ENCODE peak calls at places on chromosomes 6 and 20, in four cellular contexts. One of them, this sample, is unnamed.

GRCh38 chr6:90284236-90284744 is 12.4 kb downstream of the BACH2 start:
- DNase-seq in RWPE1: peak; percentile 92
- DNase-seq in stimulated activated naive CD8-positive, alpha-beta T cell treated with anti-CD3 and anti-CD28 coated beads, Interleukin-15, Interleukin-2, amounts not matched to agents 100 U/mL and 50 U/mL, for 24 hours: peak; percentile 66
- DNase-seq in HTR-8/SVneo: peak; percentile 68
- DNase-seq in this sample: no peak

GRCh38 chr6:8180327-8181161 is 78.2 kb upstream of the EEF1E1 start:
- DNase-seq in HTR-8/SVneo: peak; percentile 75
- DNase-seq in stimulated activated naive CD8-positive, alpha-beta T cell treated with anti-CD3 and anti-CD28 coated beads, Interleukin-15, Interleukin-2, amounts not matched to agents 100 U/mL and 50 U/mL, for 24 hours: no peak
- DNase-seq in RWPE1: peak; percentile 68
- DNase-seq in this sample: no peak

GRCh38 chr6:12483712-12484111 is 193.6 kb downstream of the EDN1 start:
- DNase-seq in HTR-8/SVneo: peak; percentile 34
- DNase-seq in RWPE1: peak; percentile 62
- DNase-seq in stimulated activated naive CD8-positive, alpha-beta T cell treated with anti-CD3 and anti-CD28 coated beads, Interleukin-15, Interleukin-2, amounts not matched to agents 100 U/mL and 50 U/mL, for 24 hours: peak; percentile 5
- DNase-seq in this sample: no peak

GRCh38 chr20:23641936-23642751 is 4.4 kb upstream of the CST3 start:
- DNase-seq in HTR-8/SVneo: peak; percentile 45
- DNase-seq in RWPE1: peak; percentile 53
- DNase-seq in stimulated activated naive CD8-positive, alpha-beta T cell treated with anti-CD3 and anti-CD28 coated beads, Interleukin-15, Interleukin-2, amounts not matched to agents 100 U/mL and 50 U/mL, for 24 hours: no peak
- DNase-seq in this sample: no peak

GRCh38 chr6:56692586-56693245 is 50.0 kb upstream of the DST start:
- DNase-seq in stimulated activated naive CD8-positive, alpha-beta T cell treated with anti-CD3 and anti-CD28 coated beads, Interleukin-15, Interleukin-2, amounts not matched to agents 100 U/mL and 50 U/mL, for 24 hours: no peak
- DNase-seq in RWPE1: no peak
- DNase-seq in HTR-8/SVneo: no peak
- DNase-seq in this sample: no peak

GRCh38 chr6:44833248-44833647 is 445.7 kb downstream of the CDC5L start:
- DNase-seq in HTR-8/SVneo: no peak
- DNase-seq in stimulated activated naive CD8-positive, alpha-beta T cell treated with anti-CD3 and anti-CD28 coated beads, Interleukin-15, Interleukin-2, amounts not matched to agents 100 U/mL and 50 U/mL, for 24 hours: no peak
- DNase-seq in RWPE1: no peak
- DNase-seq in this sample: no peak

GRCh38 chr20:57621426-57622200 is 1.4 kb upstream of the ZBP1 start:
- DNase-seq in stimulated activated naive CD8-positive, alpha-beta T cell treated with anti-CD3 and anti-CD28 coated beads, Interleukin-15, Interleukin-2, amounts not matched to agents 100 U/mL and 50 U/mL, for 24 hours: no peak
- DNase-seq in RWPE1: peak; percentile 38
- DNase-seq in HTR-8/SVneo: no peak
- DNase-seq in this sample: no peak

GRCh38 chr6:28522594-28523557 is 2.8 kb upstream of the GPX5 start:
- DNase-seq in RWPE1: no peak
- DNase-seq in stimulated activated naive CD8-positive, alpha-beta T cell treated with anti-CD3 and anti-CD28 coated beads, Interleukin-15, Interleukin-2, amounts not matched to agents 100 U/mL and 50 U/mL, for 24 hours: peak; percentile 27
- DNase-seq in HTR-8/SVneo: no peak
- DNase-seq in this sample: no peak

GRCh38 chr20:9903048-9903651 is 64.3 kb upstream of the PAK5 start:
- DNase-seq in stimulated activated naive CD8-positive, alpha-beta T cell treated with anti-CD3 and anti-CD28 coated beads, Interleukin-15, Interleukin-2, amounts not matched to agents 100 U/mL and 50 U/mL, for 24 hours: no peak
- DNase-seq in RWPE1: no peak
- DNase-seq in HTR-8/SVneo: no peak
- DNase-seq in this sample: peak; percentile 26